ENCODE peak calls at places on chromosomes 3 and 15, in ten cellular contexts. A is hepatocyte; C is psoas muscle; J is CD8-positive, alpha-beta T cell; V is GM20000; K is HuH-7; I is foreskin keratinocyte; M is NCI-H1417; S is GM12865; O is EH. G is an unnamed sample.

GRCh38 chr3:61264281-61264680 is 13.0 kb upstream of the FHIT start:
- DNase-seq in A (no peak), C (no peak), J (no peak), V (no peak), K (no peak), I (no peak), M (no peak), S (no peak), O (no peak), G (no peak)

GRCh38 chr15:68484220-68484619 is 52.3 kb upstream of the ITGA11 start:
- DNase-seq in A (no peak), C (no peak), J (no peak), V (no peak), K (no peak), I (no peak), M (no peak), S (no peak), O (no peak), G (no peak)

GRCh38 chr3:122577409-122578028 is at the start of gene PARP15:
- DNase-seq in A (no peak), C (peak), J (peak), V (peak), K (no peak), I (no peak), M (no peak), S (peak), O (peak), G (peak)

GRCh38 chr3:126554560-126555525 is 3.9 kb downstream of the C3orf22 start:
- DNase-seq in A (no peak), C (no peak), J (no peak), V (no peak), K (no peak), I (no peak), M (no peak), S (no peak), O (no peak), G (peak)

GRCh38 chr15:83018477-83018876 is 7.0 kb upstream of the C15orf40 start:
- DNase-seq in A (no peak), C (no peak), J (no peak), V (no peak), K (no peak), I (no peak), M (no peak), S (no peak), O (no peak), G (no peak)

GRCh38 chr3:48661501-48662139 is 1.1 kb downstream of the CELSR3 start:
- DNase-seq in A (peak), C (peak), J (peak), V (peak), K (peak), I (peak), M (no peak), S (peak), O (peak), G (peak)

GRCh38 chr15:59283717-59284336 is 77.2 kb downstream of the LDHAL6B start:
- DNase-seq in A (peak), C (no peak), J (no peak), V (no peak), K (peak), I (peak), M (no peak), S (no peak), O (peak), G (no peak)

GRCh38 chr3:156052115-156052514 is 68.3 kb upstream of the KCNAB1 start:
- DNase-seq in A (no peak), C (no peak), J (no peak), V (no peak), K (no peak), I (no peak), M (no peak), S (no peak), O (no peak), G (no peak)

GRCh38 chr15:47443839-47444238 is 273.5 kb upstream of the SEMA6D start:
- DNase-seq in A (no peak), C (no peak), J (no peak), V (no peak), K (no peak), I (peak), M (no peak), S (no peak), O (no peak), G (no peak)

GRCh38 chr3:126982522-126983175 is at the start of gene PLXNA1:
- DNase-seq in A (peak), C (peak), J (peak), V (peak), K (peak), I (peak), M (peak), S (peak), O (peak), G (peak)

GRCh38 chr15:38378162-38378560 is 75.8 kb upstream of the FAM98B start:
- DNase-seq in A (no peak), C (peak), J (no peak), V (no peak), K (no peak), I (no peak), M (no peak), S (no peak), O (no peak), G (peak)

GRCh38 chr15:84967380-84967779 is 14.3 kb upstream of the PDE8A start:
- DNase-seq in A (no peak), C (no peak), J (no peak), V (no peak), K (no peak), I (no peak), M (no peak), S (no peak), O (no peak), G (no peak)

GRCh38 chr3:41259449-41260062 is 60.3 kb downstream of the CTNNB1 start:
- DNase-seq in A (no peak), C (no peak), J (no peak), V (no peak), K (no peak), I (peak), M (no peak), S (no peak), O (peak), G (no peak)

GRCh38 chr3:9681723-9682081 is 21.9 kb upstream of the CPNE9 start:
- DNase-seq in A (peak), C (no peak), J (no peak), V (no peak), K (peak), I (no peak), M (no peak), S (no peak), O (no peak), G (no peak)

G was measured in upper lobe of right lung.